ENCODE peak calls at places on chromosomes 3 and 15, in six cellular contexts. A is pancreas, G is tibial nerve, L is IMR-90, N is RWPE1, Y is esophagus muscularis mucosa. W is an unnamed sample.

GRCh38 chr15:42727740-42728355 is 9.1 kb downstream of the CDAN1 start:
- DNase-seq in A (no peak), G (no peak), L (no peak), N (no peak), Y (no peak), W (no peak)

GRCh38 chr3:159854500-159855124 is 134.0 kb upstream of the IL12A start:
- DNase-seq in A (no peak), G (no peak), L (peak), N (peak), Y (no peak), W (no peak)

GRCh38 chr3:108610651-108611050 is 21.1 kb downstream of the DZIP3 start:
- DNase-seq in A (no peak), G (no peak), L (no peak), N (no peak), Y (no peak), W (no peak)

GRCh38 chr3:129622933-129623332 is 16.5 kb upstream of the PLXND1 start:
- DNase-seq in A (no peak), G (no peak), L (no peak), N (no peak), Y (no peak), W (no peak)

GRCh38 chr3:192812736-192813383 is 85.5 kb upstream of the FGF12 start:
- DNase-seq in A (no peak), G (peak), L (peak), N (peak), Y (peak), W (peak)

GRCh38 chr3:138867996-138868395 is 33.3 kb upstream of the PIK3CB start:
- DNase-seq in A (no peak), G (no peak), L (no peak), N (no peak), Y (no peak), W (no peak)

GRCh38 chr3:81995334-81995733 is 233.9 kb upstream of the GBE1 start:
- DNase-seq in A (no peak), G (no peak), L (no peak), N (no peak), Y (no peak), W (no peak)

GRCh38 chr3:56612146-56612545 is 55.2 kb downstream of the CCDC66 start:
- DNase-seq in A (no peak), G (no peak), L (no peak), N (no peak), Y (no peak), W (no peak)

GRCh38 chr3:194269610-194270145 is 81.5 kb downstream of the CPN2 start:
- DNase-seq in A (peak), G (peak), L (no peak), N (no peak), Y (peak), W (no peak)

GRCh38 chr3:121818578-121818977 is 16.3 kb downstream of the IQCB1 start:
- DNase-seq in A (no peak), G (no peak), L (no peak), N (no peak), Y (no peak), W (no peak)

GRCh38 chr3:96236499-96236898 is 577.9 kb upstream of the EPHA6 start:
- DNase-seq in A (no peak), G (no peak), L (no peak), N (no peak), Y (no peak), W (no peak)

GRCh38 chr3:9957214-9957613 is 5.0 kb upstream of the PRRT3 start:
- DNase-seq in A (no peak), G (no peak), L (peak), N (no peak), Y (no peak), W (no peak)

GRCh38 chr15:57485869-57486268 is 105.8 kb upstream of the MYZAP start:
- DNase-seq in A (peak), G (no peak), L (peak), N (peak), Y (no peak), W (no peak)

GRCh38 chr3:60528651-60529050 is 722.6 kb downstream of the FHIT start:
- DNase-seq in A (no peak), G (no peak), L (no peak), N (no peak), Y (no peak), W (no peak)

GRCh38 chr15:28915041-28915810 is 29.5 kb downstream of the APBA2 start:
- DNase-seq in A (no peak), G (no peak), L (no peak), N (no peak), Y (no peak), W (no peak)

GRCh38 chr3:134373278-134373941 is 837 bp downstream of the AMOTL2 start:
- DNase-seq in A (peak), G (peak), L (peak), N (peak), Y (peak), W (peak)

DNA sequence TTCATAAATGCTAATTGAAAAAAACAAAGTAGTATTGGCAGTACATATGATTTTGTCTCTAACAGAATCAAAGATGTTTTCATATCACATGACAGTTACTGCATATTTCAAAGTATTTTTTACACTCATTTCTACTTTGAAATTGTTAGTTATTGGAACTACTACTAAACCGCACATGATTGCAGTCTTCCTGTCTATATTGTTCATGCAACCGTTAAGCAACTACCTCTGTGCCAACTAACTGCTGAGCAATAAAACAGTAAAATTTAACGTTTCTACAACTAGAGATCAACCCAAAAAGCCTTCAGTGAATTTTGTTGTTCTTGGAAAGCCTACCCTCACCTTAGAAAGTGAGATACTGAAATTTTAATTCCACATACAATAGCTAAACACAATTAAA is 64.2 kb downstream of the DMXL2 start:
- DNase-seq in A (no peak), G (no peak), L (no peak), N (no peak), Y (no peak), W (no peak)
- TF ChIP-seq CTCF in A (no peak), G (no peak), L (no peak), N (no peak), Y (no peak), W (no peak)

DNA sequence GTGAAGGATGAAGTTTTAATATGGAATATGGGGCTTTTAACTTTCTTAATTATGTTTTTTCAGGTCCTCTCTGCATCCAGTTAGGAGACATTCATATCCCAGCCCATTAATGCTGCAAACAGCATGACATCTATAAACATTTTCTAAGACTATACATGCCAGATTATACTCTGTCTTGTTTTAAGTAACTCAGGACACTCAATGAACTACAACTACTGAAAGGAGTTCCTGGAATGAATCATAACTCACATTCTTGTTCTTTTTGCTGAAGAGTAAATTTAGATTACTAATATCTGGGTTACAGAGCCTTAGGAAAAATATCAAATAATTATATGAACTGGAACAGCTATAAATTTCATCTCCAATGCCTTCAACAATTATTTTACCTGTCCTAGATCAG is 167.4 kb downstream of the STAG1 start:
- DNase-seq in A (no peak), G (no peak), L (peak), N (no peak), Y (no peak), W (no peak)
- TF ChIP-seq CTCF in A (no peak), G (no peak), L (no peak), N (no peak), Y (no peak), W (no peak)

DNA sequence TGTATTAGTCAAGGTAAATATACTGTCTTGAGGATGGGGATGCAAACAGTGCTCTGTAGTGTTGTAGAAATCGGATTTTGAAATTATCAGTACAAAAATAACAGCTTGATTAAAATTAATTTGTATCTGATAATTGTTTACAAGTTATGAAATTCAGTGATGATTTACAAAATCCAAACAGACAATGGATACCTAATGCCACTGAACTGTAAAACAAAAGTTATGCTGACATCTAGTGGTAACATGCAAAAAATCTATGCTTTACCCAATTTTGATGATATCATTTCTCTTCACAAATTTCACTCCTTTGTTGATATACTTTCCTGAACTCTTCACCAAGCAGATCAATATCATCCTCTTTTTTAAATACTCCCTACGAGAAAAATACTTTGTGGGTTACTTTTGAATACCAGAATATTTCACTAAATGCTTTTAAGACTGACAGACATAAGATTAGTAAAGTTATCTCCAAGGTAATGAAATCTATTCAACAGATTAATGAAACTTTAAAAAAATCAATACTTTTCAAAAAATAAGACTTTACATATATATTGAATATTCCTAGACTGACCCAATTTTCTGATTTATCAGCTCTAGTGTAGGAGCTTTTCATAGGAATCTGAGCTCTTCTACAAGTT is 36.0 kb downstream of the MNS1 start:
- DNase-seq in A (no peak), G (no peak), L (peak), N (peak), Y (no peak), W (no peak)
- TF ChIP-seq CTCF in A (peak), G (no peak), L (peak), N (peak), Y (peak), W (peak)

DNA sequence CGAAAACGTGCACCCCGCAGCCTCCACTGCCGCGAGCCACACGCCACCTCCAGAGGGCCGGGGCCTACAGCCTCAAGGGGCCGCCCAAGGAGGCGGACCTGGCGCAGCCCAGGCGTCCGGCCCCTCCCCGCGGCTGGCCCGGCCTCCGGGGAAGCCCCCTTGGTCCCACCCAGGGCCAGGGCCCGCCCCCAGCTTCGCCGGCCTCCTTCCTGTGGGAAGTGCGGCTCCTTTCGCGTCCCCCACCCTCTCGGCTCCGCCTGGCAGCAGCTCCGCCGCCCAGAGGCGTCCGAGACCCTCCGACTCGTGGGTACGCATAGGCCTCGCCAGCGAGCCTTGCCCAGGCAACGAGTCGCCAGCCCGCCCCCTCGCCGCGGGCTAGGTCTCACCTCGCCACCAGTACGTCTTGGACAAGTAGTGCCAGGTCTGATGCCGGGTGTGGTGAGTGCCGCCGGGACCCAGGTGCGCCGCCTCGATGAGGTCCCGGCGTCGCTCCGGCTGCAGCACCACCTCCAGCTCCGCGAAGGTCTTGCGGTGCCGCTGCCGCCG is 640 bp downstream of the ZBTB11 start:
- DNase-seq in A (peak), G (peak), L (peak), N (peak), Y (peak), W (peak)
- TF ChIP-seq CTCF in A (no peak), G (no peak), L (no peak), N (no peak), Y (peak), W (no peak)

DNA sequence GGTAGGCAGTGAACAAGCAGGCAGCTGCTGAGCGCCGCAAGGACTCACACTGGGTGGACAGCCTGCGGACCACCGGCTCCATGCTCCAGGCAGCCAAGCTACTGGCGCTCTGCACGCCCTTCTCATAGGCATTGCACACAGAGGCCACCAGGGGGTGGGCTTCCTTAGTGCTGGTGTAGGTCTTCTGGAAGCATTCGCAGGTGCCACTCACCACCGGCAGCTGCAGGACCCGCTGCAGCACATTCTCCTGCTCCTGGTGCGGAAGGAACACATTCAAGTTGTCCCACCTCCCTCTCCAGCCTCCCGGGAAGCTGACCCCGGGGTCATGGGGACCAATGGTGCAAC is 6.0 kb downstream of the PLIN1 start:
- DNase-seq in A (no peak), G (no peak), L (no peak), N (no peak), Y (no peak), W (peak)
- TF ChIP-seq CTCF in A (no peak), G (no peak), L (peak), N (no peak), Y (peak), W (peak)

GRCh38 chr3:48739617-48739954 is 22.6 kb upstream of the IP6K2 start:
- DNase-seq in A (no peak), G (no peak), L (no peak), N (no peak), Y (no peak), W (no peak)

GRCh38 chr3:48743773-48744172 is 26.8 kb upstream of the IP6K2 start:
- DNase-seq in A (no peak), G (no peak), L (no peak), N (no peak), Y (no peak), W (no peak)

GRCh38 chr3:48738926-48739616 is 22.1 kb upstream of the IP6K2 start:
- DNase-seq in A (no peak), G (no peak), L (no peak), N (no peak), Y (no peak), W (no peak)

GRCh38 chr3:48738144-48738536 is 21.1 kb upstream of the IP6K2 start:
- DNase-seq in A (no peak), G (no peak), L (no peak), N (no peak), Y (no peak), W (no peak)

GRCh38 chr3:48739955-48740823 is 23.2 kb upstream of the IP6K2 start:
- DNase-seq in A (peak), G (peak), L (peak), N (peak), Y (peak), W (peak)
- TF ChIP-seq CTCF in A (peak), G (peak), L (peak), N (peak), Y (peak), W (peak)

GRCh38 chr3:67774676-67775075 is 120.3 kb upstream of the SUCLG2 start:
- DNase-seq in A (no peak), G (no peak), L (no peak), N (no peak), Y (no peak), W (no peak)
- TF ChIP-seq CTCF in A (no peak), G (no peak), L (no peak), N (no peak), Y (no peak), W (no peak)

GRCh38 chr3:15325228-15325627 is 7.2 kb downstream of the SH3BP5 start:
- DNase-seq in A (no peak), G (no peak), L (peak), N (no peak), Y (no peak), W (no peak)
- TF ChIP-seq CTCF in A (no peak), G (no peak), L (peak), N (no peak), Y (no peak), W (no peak)

W was measured in endothelial cell.